ENCODE peak calls at places on chromosomes 6 and 20, in eight cellular contexts. One of them, this sample, is unnamed.

GRCh38 chr6:149031545-149032317 is 284.9 kb downstream of the UST start:
- DNase-seq in heart left ventricle: no peak
- DNase-seq in breast epithelium: peak
- DNase-seq in H1: no peak
- DNase-seq in uterus: peak
- DNase-seq in esophagus squamous epithelium: no peak
- DNase-seq in upper lobe of left lung: peak
- DNase-seq in IMR-90: peak
- DNase-seq in this sample: no peak

GRCh38 chr6:144383336-144383735 is 98.2 kb downstream of the UTRN start:
- DNase-seq in heart left ventricle: no peak
- DNase-seq in breast epithelium: no peak
- DNase-seq in H1: no peak
- DNase-seq in uterus: no peak
- DNase-seq in esophagus squamous epithelium: no peak
- DNase-seq in upper lobe of left lung: no peak
- DNase-seq in IMR-90: no peak
- DNase-seq in this sample: no peak

GRCh38 chr6:42046491-42047219 is 3.7 kb upstream of the TAF8 start:
- DNase-seq in heart left ventricle: no peak
- DNase-seq in breast epithelium: no peak
- DNase-seq in H1: no peak
- DNase-seq in uterus: no peak
- DNase-seq in esophagus squamous epithelium: no peak
- DNase-seq in upper lobe of left lung: no peak
- DNase-seq in IMR-90: peak
- DNase-seq in this sample: no peak

GRCh38 chr6:46888031-46888430 is 33.7 kb downstream of the ADGRF5 start:
- DNase-seq in heart left ventricle: no peak
- DNase-seq in breast epithelium: no peak
- DNase-seq in H1: no peak
- DNase-seq in uterus: no peak
- DNase-seq in esophagus squamous epithelium: no peak
- DNase-seq in upper lobe of left lung: no peak
- DNase-seq in IMR-90: no peak
- DNase-seq in this sample: no peak

GRCh38 chr6:111663692-111664564 is 58.2 kb upstream of the TRAF3IP2 start:
- DNase-seq in heart left ventricle: peak
- DNase-seq in breast epithelium: no peak
- DNase-seq in H1: peak
- DNase-seq in uterus: peak
- DNase-seq in esophagus squamous epithelium: no peak
- DNase-seq in upper lobe of left lung: no peak
- DNase-seq in IMR-90: peak
- DNase-seq in this sample: no peak

GRCh38 chr20:62104234-62104789 is 18.0 kb upstream of the LSM14B start:
- DNase-seq in heart left ventricle: no peak
- DNase-seq in breast epithelium: no peak
- DNase-seq in H1: no peak
- DNase-seq in uterus: no peak
- DNase-seq in esophagus squamous epithelium: no peak
- DNase-seq in upper lobe of left lung: no peak
- DNase-seq in IMR-90: no peak
- DNase-seq in this sample: no peak

GRCh38 chr6:137233561-137234504 is 14.6 kb upstream of the IFNGR1 start:
- DNase-seq in heart left ventricle: peak
- DNase-seq in breast epithelium: no peak
- DNase-seq in H1: no peak
- DNase-seq in uterus: peak
- DNase-seq in esophagus squamous epithelium: no peak
- DNase-seq in upper lobe of left lung: no peak
- DNase-seq in IMR-90: peak
- DNase-seq in this sample: no peak

GRCh38 chr20:48722002-48722731 is 105.6 kb downstream of the PREX1 start:
- DNase-seq in heart left ventricle: no peak
- DNase-seq in breast epithelium: no peak
- DNase-seq in H1: no peak
- DNase-seq in uterus: no peak
- DNase-seq in esophagus squamous epithelium: no peak
- DNase-seq in upper lobe of left lung: no peak
- DNase-seq in IMR-90: peak
- DNase-seq in this sample: peak

GRCh38 chr20:9103955-9104354 is 35.1 kb downstream of the PLCB4 start:
- DNase-seq in heart left ventricle: no peak
- DNase-seq in breast epithelium: no peak
- DNase-seq in H1: no peak
- DNase-seq in uterus: no peak
- DNase-seq in esophagus squamous epithelium: no peak
- DNase-seq in upper lobe of left lung: no peak
- DNase-seq in IMR-90: no peak
- DNase-seq in this sample: no peak

GRCh38 chr6:122832515-122833228 is 43.6 kb downstream of the SMPDL3A start:
- DNase-seq in heart left ventricle: no peak
- DNase-seq in breast epithelium: no peak
- DNase-seq in H1: no peak
- DNase-seq in uterus: no peak
- DNase-seq in esophagus squamous epithelium: no peak
- DNase-seq in upper lobe of left lung: no peak
- DNase-seq in IMR-90: no peak
- DNase-seq in this sample: no peak

GRCh38 chr6:105113422-105113821 is 66.4 kb downstream of the POPDC3 start:
- DNase-seq in heart left ventricle: no peak
- DNase-seq in breast epithelium: no peak
- DNase-seq in H1: no peak
- DNase-seq in uterus: no peak
- DNase-seq in esophagus squamous epithelium: no peak
- DNase-seq in upper lobe of left lung: no peak
- DNase-seq in IMR-90: no peak
- DNase-seq in this sample: no peak

GRCh38 chr6:137157601-137158000 is 15.8 kb downstream of the IL22RA2 start:
- DNase-seq in heart left ventricle: no peak
- DNase-seq in breast epithelium: peak
- DNase-seq in H1: no peak
- DNase-seq in uterus: no peak
- DNase-seq in esophagus squamous epithelium: no peak
- DNase-seq in upper lobe of left lung: no peak
- DNase-seq in IMR-90: no peak
- DNase-seq in this sample: no peak

GRCh38 chr6:166338854-166339253 is 3.5 kb downstream of the SFT2D1 start:
- DNase-seq in heart left ventricle: no peak
- DNase-seq in breast epithelium: no peak
- DNase-seq in H1: no peak
- DNase-seq in uterus: no peak
- DNase-seq in esophagus squamous epithelium: no peak
- DNase-seq in upper lobe of left lung: no peak
- DNase-seq in IMR-90: no peak
- DNase-seq in this sample: no peak

GRCh38 chr6:144158133-144158532 is 7.8 kb downstream of the STX11 start:
- DNase-seq in heart left ventricle: peak
- DNase-seq in breast epithelium: peak
- DNase-seq in H1: no peak
- DNase-seq in uterus: peak
- DNase-seq in esophagus squamous epithelium: no peak
- DNase-seq in upper lobe of left lung: no peak
- DNase-seq in IMR-90: peak
- DNase-seq in this sample: no peak

GRCh38 chr6:33619166-33619565 is 2.0 kb upstream of the ITPR3 start:
- DNase-seq in heart left ventricle: no peak
- DNase-seq in breast epithelium: no peak
- DNase-seq in H1: no peak
- DNase-seq in uterus: no peak
- DNase-seq in esophagus squamous epithelium: no peak
- DNase-seq in upper lobe of left lung: no peak
- DNase-seq in IMR-90: no peak
- DNase-seq in this sample: no peak

GRCh38 chr20:63545814-63546213 is 1.7 kb downstream of the SRMS start:
- DNase-seq in heart left ventricle: no peak
- DNase-seq in breast epithelium: no peak
- DNase-seq in H1: no peak
- DNase-seq in uterus: no peak
- DNase-seq in esophagus squamous epithelium: no peak
- DNase-seq in upper lobe of left lung: no peak
- DNase-seq in IMR-90: no peak
- DNase-seq in this sample: no peak

GRCh38 chr6:119484598-119484997 is 135.0 kb upstream of the MAN1A1 start:
- DNase-seq in heart left ventricle: no peak
- DNase-seq in breast epithelium: peak
- DNase-seq in H1: no peak
- DNase-seq in uterus: no peak
- DNase-seq in esophagus squamous epithelium: no peak
- DNase-seq in upper lobe of left lung: no peak
- DNase-seq in IMR-90: peak
- DNase-seq in this sample: peak

GRCh38 chr6:153568601-153569000 is 437.5 kb upstream of the RGS17 start:
- DNase-seq in heart left ventricle: no peak
- DNase-seq in breast epithelium: no peak
- DNase-seq in H1: no peak
- DNase-seq in uterus: no peak
- DNase-seq in esophagus squamous epithelium: no peak
- DNase-seq in upper lobe of left lung: no peak
- DNase-seq in IMR-90: no peak
- DNase-seq in this sample: no peak
- TF ChIP-seq CTCF in heart left ventricle: no peak
- TF ChIP-seq CTCF in breast epithelium: no peak
- TF ChIP-seq CTCF in H1: no peak
- TF ChIP-seq CTCF in uterus: no peak
- TF ChIP-seq CTCF in esophagus squamous epithelium: no peak
- TF ChIP-seq CTCF in upper lobe of left lung: no peak
- TF ChIP-seq CTCF in IMR-90: no peak
- TF ChIP-seq CTCF in this sample: no peak

DNA sequence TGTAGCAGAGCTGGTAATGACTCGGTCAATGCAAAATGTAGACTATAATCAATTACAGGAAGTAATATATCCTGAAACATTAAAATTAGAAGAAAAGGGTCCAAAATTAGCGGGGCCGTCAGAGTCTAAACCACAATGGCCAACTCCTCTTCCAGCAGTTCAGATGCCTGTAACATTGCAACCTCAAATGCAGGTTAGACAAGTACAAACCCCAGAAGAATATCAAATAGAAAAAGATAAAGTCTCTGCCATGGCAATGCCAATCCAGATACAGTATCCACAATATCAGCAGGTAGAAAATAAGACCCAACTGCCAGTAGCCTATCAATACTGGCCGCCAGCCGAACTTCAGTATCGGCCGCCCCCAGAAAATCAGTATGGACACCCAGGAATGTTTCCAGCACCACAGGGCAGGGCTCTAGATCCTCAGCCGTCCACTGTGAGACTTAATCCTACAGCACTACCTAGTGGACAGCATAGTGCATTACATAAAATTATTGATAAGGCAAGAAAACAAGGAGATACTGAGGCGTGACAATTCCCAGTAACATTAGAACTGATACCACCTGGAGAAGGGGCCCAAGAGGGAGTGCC is 158.4 kb downstream of the GPX5 start:
- DNase-seq in heart left ventricle: no peak
- DNase-seq in breast epithelium: no peak
- DNase-seq in H1: no peak
- DNase-seq in uterus: no peak
- DNase-seq in esophagus squamous epithelium: no peak
- DNase-seq in upper lobe of left lung: no peak
- DNase-seq in IMR-90: peak
- DNase-seq in this sample: no peak
- H3K4me3 ChIP-seq in heart left ventricle: no peak
- H3K4me3 ChIP-seq in breast epithelium: no peak
- H3K4me3 ChIP-seq in H1: no peak
- H3K4me3 ChIP-seq in uterus: no peak
- H3K4me3 ChIP-seq in esophagus squamous epithelium: no peak
- H3K4me3 ChIP-seq in upper lobe of left lung: no peak
- H3K4me3 ChIP-seq in IMR-90: no peak
- H3K4me3 ChIP-seq in this sample: no peak

GRCh38 chr6:45426251-45426650 is 48.5 kb upstream of the SUPT3H start:
- DNase-seq in heart left ventricle: no peak
- DNase-seq in breast epithelium: no peak
- DNase-seq in H1: no peak
- DNase-seq in uterus: no peak
- DNase-seq in esophagus squamous epithelium: no peak
- DNase-seq in upper lobe of left lung: no peak
- DNase-seq in IMR-90: no peak
- DNase-seq in this sample: no peak

GRCh38 chr6:45422541-45423110 is 44.9 kb upstream of the SUPT3H start:
- DNase-seq in heart left ventricle: peak
- DNase-seq in breast epithelium: no peak
- DNase-seq in H1: no peak
- DNase-seq in uterus: no peak
- DNase-seq in esophagus squamous epithelium: no peak
- DNase-seq in upper lobe of left lung: peak
- DNase-seq in IMR-90: peak
- DNase-seq in this sample: peak

GRCh38 chr6:45423901-45424627 is 46.3 kb upstream of the SUPT3H start:
- DNase-seq in heart left ventricle: peak
- DNase-seq in breast epithelium: no peak
- DNase-seq in H1: no peak
- DNase-seq in uterus: no peak
- DNase-seq in esophagus squamous epithelium: no peak
- DNase-seq in upper lobe of left lung: peak
- DNase-seq in IMR-90: no peak
- DNase-seq in this sample: no peak

GRCh38 chr6:45423111-45423900 is 45.6 kb upstream of the SUPT3H start:
- DNase-seq in heart left ventricle: peak
- DNase-seq in breast epithelium: no peak
- DNase-seq in H1: no peak
- DNase-seq in uterus: no peak
- DNase-seq in esophagus squamous epithelium: no peak
- DNase-seq in upper lobe of left lung: peak
- DNase-seq in IMR-90: no peak
- DNase-seq in this sample: peak

GRCh38 chr6:45424628-45424955 is 46.9 kb upstream of the SUPT3H start:
- DNase-seq in heart left ventricle: no peak
- DNase-seq in breast epithelium: no peak
- DNase-seq in H1: no peak
- DNase-seq in uterus: no peak
- DNase-seq in esophagus squamous epithelium: no peak
- DNase-seq in upper lobe of left lung: no peak
- DNase-seq in IMR-90: no peak
- DNase-seq in this sample: no peak
- TF ChIP-seq POLR2A in heart left ventricle: no peak
- TF ChIP-seq POLR2A in breast epithelium: no peak
- TF ChIP-seq POLR2A in H1: no peak
- TF ChIP-seq POLR2A in uterus: no peak
- TF ChIP-seq POLR2A in esophagus squamous epithelium: no peak
- TF ChIP-seq POLR2A in upper lobe of left lung: no peak
- TF ChIP-seq POLR2A in IMR-90: no peak
- TF ChIP-seq POLR2A in this sample: no peak

DNA sequence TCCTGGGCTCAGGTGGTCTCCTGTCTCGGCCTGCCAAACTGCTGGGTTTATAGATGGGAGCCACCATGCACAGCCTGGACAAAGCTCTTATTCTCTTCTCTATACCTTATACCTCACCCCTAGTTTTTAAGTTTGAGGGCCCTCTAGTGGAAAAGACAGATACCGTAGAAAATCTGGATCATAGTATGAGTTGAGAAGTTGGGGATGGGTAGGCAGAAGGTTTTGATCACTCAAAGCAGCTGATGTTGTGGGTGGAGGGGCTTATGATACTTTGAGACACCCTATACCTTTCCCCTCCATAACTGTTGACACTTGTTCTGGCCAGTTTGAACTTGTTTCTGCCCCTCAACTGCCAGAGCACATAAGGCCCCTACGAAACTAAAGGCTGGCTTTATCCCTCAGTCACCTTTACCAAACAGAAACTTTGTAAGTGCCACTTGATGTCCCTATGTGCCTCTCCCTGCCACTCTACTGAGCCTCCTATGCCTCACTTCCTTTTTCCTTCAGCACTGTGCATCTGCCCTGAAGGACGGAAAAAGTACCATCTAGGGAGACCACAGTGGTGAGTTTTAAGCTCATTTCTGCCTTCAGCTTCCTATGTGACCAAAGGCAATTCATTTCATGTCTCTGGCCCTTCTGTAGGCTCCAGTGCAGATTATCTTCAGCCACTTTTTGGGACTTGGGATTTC is 28.6 kb downstream of the RALY start:
- DNase-seq in heart left ventricle: no peak
- DNase-seq in breast epithelium: no peak
- DNase-seq in H1: no peak
- DNase-seq in uterus: no peak
- DNase-seq in esophagus squamous epithelium: no peak
- DNase-seq in upper lobe of left lung: no peak
- DNase-seq in IMR-90: no peak
- DNase-seq in this sample: no peak
- TF ChIP-seq CTCF in heart left ventricle: peak
- TF ChIP-seq CTCF in breast epithelium: no peak
- TF ChIP-seq CTCF in H1: no peak
- TF ChIP-seq CTCF in uterus: no peak
- TF ChIP-seq CTCF in esophagus squamous epithelium: peak
- TF ChIP-seq CTCF in upper lobe of left lung: no peak
- TF ChIP-seq CTCF in IMR-90: peak
- TF ChIP-seq CTCF in this sample: no peak

This sample was measured in lower leg skin.